ENCODE peak calls at places on chromosome 1, in four cellular contexts. E is fibroblast of lung, I is testis, Y is PC-9. U is an unnamed sample. For H3K4me1, the result is how much of the 10 kb centered on the place peaks cover.

GRCh38 chr1:21590116-21590905 is 78.8 kb downstream of the RAP1GAP start:
- DNase-seq in E (no peak), Y (no peak), I (no peak), U (no peak)

GRCh38 chr1:207058252-207058651 is 5.2 kb downstream of the PFKFB2 start:
- DNase-seq in I (no peak), Y (no peak), E (no peak), U (no peak)

GRCh38 chr1:1877852-1878436 is 12.9 kb downstream of the GNB1 start:
- DNase-seq in Y (no peak), E (no peak), I (no peak), U (no peak)

GRCh38 chr1:214404154-214404553 is 123.2 kb downstream of the SMYD2 start:
- DNase-seq in E (peak), Y (no peak), I (no peak), U (peak)

GRCh38 chr1:178220094-178220493 is 126.2 kb downstream of the RASAL2 start:
- DNase-seq in I (no peak), E (peak), Y (no peak), U (peak)

GRCh38 chr1:91555821-91556531 is 55.3 kb downstream of the CDC7 start:
- DNase-seq in Y (no peak), I (no peak), E (peak), U (peak)

GRCh38 chr1:151222130-151222529 is 23.8 kb downstream of the PIP5K1A start:
- DNase-seq in E (no peak), I (peak), Y (no peak), U (no peak)

GRCh38 chr1:243270097-243270864 is 14.4 kb downstream of the SDCCAG8 start:
- DNase-seq in E (no peak), I (no peak), Y (no peak), U (no peak)

GRCh38 chr1:171794085-171794484 is 12.6 kb downstream of the METTL13 start:
- DNase-seq in Y (no peak), E (no peak), I (no peak), U (peak)

GRCh38 chr1:117735045-117735992 is 129.5 kb downstream of the TENT5C start:
- DNase-seq in Y (peak), I (peak), E (peak), U (no peak)

GRCh38 chr1:99292946-99293345 is 28.7 kb downstream of the PLPPR4 start:
- DNase-seq in I (no peak), Y (no peak), E (no peak), U (no peak)

GRCh38 chr1:236543065-236543669 is 19.4 kb downstream of the LGALS8 start:
- DNase-seq in I (no peak), E (no peak), Y (no peak), U (no peak)

GRCh38 chr1:31660871-31661455 is 16.3 kb upstream of the PEF1 start:
- DNase-seq in E (no peak), Y (no peak), I (no peak), U (no peak)

DNA sequence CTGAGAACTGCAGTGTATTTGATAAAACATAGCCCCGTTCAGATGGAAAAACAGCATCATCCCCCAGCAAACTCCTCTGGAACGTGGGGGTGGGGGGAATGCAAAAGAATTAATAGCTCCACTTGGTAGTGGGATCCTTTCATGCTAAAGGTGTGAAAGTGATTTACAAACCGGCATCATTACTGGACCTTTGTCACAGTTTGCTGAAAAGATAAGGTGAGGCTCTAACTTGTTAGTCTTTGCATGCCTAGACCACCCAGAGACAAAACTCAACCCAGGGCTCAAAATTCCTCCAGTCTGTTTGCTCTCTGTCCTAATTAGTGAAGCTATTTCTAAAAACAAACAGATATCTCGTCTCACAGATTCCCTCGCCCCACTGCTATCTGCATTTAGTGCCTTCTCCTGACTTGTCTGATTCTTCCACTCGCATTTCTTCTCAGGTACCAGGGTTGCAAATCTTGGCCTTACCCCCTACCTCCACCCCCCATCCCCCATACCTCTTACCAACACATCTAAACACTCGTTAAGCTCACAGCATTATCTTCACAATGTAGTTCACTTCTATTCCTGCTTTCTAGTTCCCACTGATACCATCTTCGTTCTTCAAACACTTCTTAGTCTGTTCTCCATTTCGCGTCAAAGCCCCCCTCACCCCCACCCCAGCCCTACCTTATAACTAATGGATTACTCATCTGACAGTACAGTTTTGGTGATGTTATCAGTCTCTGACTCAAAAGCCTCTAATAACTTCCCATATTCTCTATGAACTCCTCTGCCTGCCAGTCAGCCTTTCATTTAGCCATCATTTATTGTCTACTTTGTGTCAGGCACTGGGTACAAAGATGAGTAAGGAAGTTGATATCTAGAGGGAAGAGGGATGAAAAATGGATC is 11.8 kb downstream of the IER5 start:
- DNase-seq in E (no peak), Y (peak), I (no peak), U (peak)
- H3K4me1 ChIP-seq in E (half or more), Y (half or more), I (half or more), U (under half)

DNA sequence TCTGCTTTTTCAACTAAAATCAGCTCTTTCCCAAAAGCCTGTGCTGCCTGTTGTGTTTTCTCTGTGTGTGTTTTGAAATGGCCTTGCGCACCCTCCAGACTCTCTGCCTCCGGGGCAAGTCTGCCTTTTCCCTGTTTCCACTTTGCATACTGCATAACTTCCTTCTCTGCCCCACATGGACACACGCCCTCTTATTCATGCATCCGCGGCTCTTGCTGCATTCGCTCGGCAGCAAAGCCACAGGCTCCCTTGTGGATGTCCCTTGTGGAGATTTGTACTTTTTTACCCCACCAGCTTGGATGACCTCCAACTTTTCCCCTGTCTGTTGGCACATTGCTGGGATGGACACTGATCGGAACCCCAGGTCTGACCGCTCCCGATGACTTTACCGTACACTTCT is 147.6 kb downstream of the ADSS2 start:
- DNase-seq in E (no peak), I (no peak), Y (no peak), U (no peak)
- H3K27ac ChIP-seq in E (no peak), I (no peak), Y (peak), U (no peak)

GRCh38 chr1:87872692-87873091 is 544.0 kb downstream of the LMO4 start:
- DNase-seq in E (no peak), Y (no peak), I (no peak), U (no peak)
- TF ChIP-seq CTCF in E (no peak), Y (no peak), I (no peak), U (no peak)

DNA sequence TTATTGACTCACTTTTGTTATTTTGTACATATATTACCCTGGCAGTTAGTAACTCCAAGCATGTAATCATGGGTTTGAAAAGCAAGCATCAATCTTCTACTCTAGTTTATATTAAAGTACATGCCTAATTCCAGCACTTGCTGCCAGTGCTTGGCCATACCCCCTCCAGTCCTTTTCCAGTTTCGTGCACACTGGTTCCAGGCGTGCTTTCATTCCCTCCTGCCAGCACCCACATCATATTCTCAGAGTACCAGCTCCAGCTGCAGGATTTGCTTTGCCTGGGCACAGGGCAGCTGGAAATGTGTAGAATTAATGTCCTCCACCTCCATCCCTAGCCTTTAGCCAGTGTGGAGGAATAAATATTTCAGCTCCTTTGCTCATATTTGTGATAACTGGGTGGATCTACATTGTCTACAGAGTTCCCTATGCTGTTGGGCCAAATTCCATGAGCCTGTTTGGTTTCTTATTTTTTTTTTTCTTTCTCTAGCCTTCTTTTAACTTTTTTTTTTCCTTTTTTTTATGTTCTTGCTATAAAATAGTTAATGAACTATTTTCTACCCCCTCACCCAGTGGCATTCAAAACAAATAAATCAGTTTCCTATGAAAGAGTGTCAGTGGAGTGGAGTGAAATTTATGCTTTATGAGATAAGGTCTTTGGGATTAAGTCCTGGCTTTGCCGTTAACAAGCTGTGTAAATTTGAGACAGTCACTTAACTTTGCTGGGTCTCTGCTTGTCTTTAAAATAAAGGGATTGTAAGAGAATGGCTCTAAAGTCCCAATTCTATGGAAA is 2.6 kb upstream of the GNG12 start:
- DNase-seq in Y (no peak), E (no peak), I (no peak), U (no peak)
- H3K4me1 ChIP-seq in Y (under half), E (under half), I (under half), U (half or more)

U was measured in foreskin keratinocyte.